ENCODE peak calls at places on chromosomes 1 and 21, in four cellular contexts. G is Panc1, P is SK-N-SH, D is heart left ventricle. H is an unnamed sample. For H3K27me3 and H3K4me1, the result is how much of the 10 kb centered on the place peaks cover.

GRCh38 chr1:214842856-214843255 is 239.7 kb upstream of the KCNK2 start:
- DNase-seq in G (no peak), P (no peak), D (no peak), H (no peak)

GRCh38 chr1:63327417-63328139 is 5.2 kb downstream of the FOXD3 start:
- DNase-seq in G (peak), P (peak), D (peak), H (peak)

GRCh38 chr21:44299458-44300261 is at the start of gene PFKL:
- DNase-seq in G (no peak), P (peak), D (peak), H (peak)

GRCh38 chr21:34926784-34927548 is 122.1 kb downstream of the RUNX1 start:
- DNase-seq in G (no peak), P (no peak), D (no peak), H (no peak)

GRCh38 chr1:225577243-225577642 is 75.7 kb downstream of the ENAH start:
- DNase-seq in G (no peak), P (no peak), D (no peak), H (no peak)

GRCh38 chr1:205629751-205630150 is 2.1 kb downstream of the ELK4 start:
- DNase-seq in G (no peak), P (no peak), D (no peak), H (no peak)

GRCh38 chr1:69967245-69967766 is 238.1 kb downstream of the LRRC40 start:
- DNase-seq in G (no peak), P (no peak), D (no peak), H (no peak)

GRCh38 chr1:89900791-89901708 is 80.2 kb downstream of the LRRC8D start:
- DNase-seq in G (no peak), P (peak), D (no peak), H (no peak)

GRCh38 chr1:100769906-100770646 is 50.5 kb downstream of the VCAM1 start:
- DNase-seq in G (no peak), P (no peak), D (no peak), H (no peak)

GRCh38 chr1:44014365-44015104 is 16.7 kb downstream of the SLC6A9 start:
- DNase-seq in G (no peak), P (no peak), D (no peak), H (no peak)

GRCh38 chr1:160367516-160367900 is 637 bp downstream of the NHLH1 start:
- DNase-seq in G (no peak), P (no peak), D (no peak), H (no peak)

GRCh38 chr1:63592536-63593302 is 492 bp upstream of the PGM1 start:
- DNase-seq in G (peak), P (peak), D (no peak), H (no peak)

GRCh38 chr1:46039571-46040052 is 92.8 kb downstream of the PIK3R3 start:
- DNase-seq in G (no peak), P (no peak), D (no peak), H (peak)

GRCh38 chr21:45319461-45320211 is 31.9 kb upstream of the POFUT2 start:
- DNase-seq in G (no peak), P (no peak), D (peak), H (no peak)

GRCh38 chr21:37871121-37871862 is 45.0 kb downstream of the KCNJ6 start:
- DNase-seq in G (no peak), P (no peak), D (no peak), H (no peak)

GRCh38 chr1:19651141-19651737 is 7.1 kb downstream of the NBL1 start:
- DNase-seq in G (no peak), P (peak), D (peak), H (peak)

GRCh38 chr21:44711327-44712202 is at the start of gene TSPEAR:
- DNase-seq in G (no peak), P (peak), D (no peak), H (no peak)

GRCh38 chr1:246690100-246690499 is 34.1 kb upstream of the SCCPDH start:
- DNase-seq in G (no peak), P (no peak), D (no peak), H (no peak)

GRCh38 chr1:155322571-155322952 is 1.9 kb downstream of the RUSC1 start:
- DNase-seq in G (no peak), P (peak), D (peak), H (no peak)

GRCh38 chr1:26856181-26856580 is 6.8 kb upstream of the SFN start:
- DNase-seq in G (no peak), P (no peak), D (no peak), H (no peak)

GRCh38 chr1:156407344-156407743 is 38.3 kb downstream of the RHBG start:
- DNase-seq in G (no peak), P (peak), D (no peak), H (peak)

GRCh38 chr1:29550119-29550841 is 314.0 kb downstream of the PTPRU start:
- DNase-seq in G (no peak), P (no peak), D (no peak), H (no peak)

GRCh38 chr1:224175615-224176014 is 7.4 kb upstream of the DEGS1 start:
- DNase-seq in G (no peak), P (peak), D (peak), H (peak)

GRCh38 chr1:33266766-33267165 is 10.5 kb downstream of the ZNF362 start:
- DNase-seq in G (no peak), P (no peak), D (no peak), H (no peak)

GRCh38 chr1:37399205-37399604 is 75.2 kb upstream of the ZC3H12A start:
- DNase-seq in G (no peak), P (no peak), D (no peak), H (no peak)

GRCh38 chr21:43348801-43349261 is 78.1 kb downstream of the SIK1 start:
- DNase-seq in G (no peak), P (no peak), D (no peak), H (no peak)

GRCh38 chr1:54812801-54813478 is 11.8 kb upstream of the TTC22 start:
- DNase-seq in G (no peak), P (no peak), D (no peak), H (no peak)

GRCh38 chr1:242690849-242691602 is 166.5 kb upstream of the PLD5 start:
- DNase-seq in G (no peak), P (no peak), D (no peak), H (no peak)

GRCh38 chr1:184770176-184770575 is 15.5 kb upstream of the EDEM3 start:
- DNase-seq in G (no peak), P (no peak), D (no peak), H (no peak)

GRCh38 chr1:22808846-22809501 is 98.3 kb downstream of the EPHB2 start:
- DNase-seq in G (no peak), P (peak), D (peak), H (peak)

GRCh38 chr1:67441183-67441582 is 11.0 kb upstream of the SERBP1 start:
- DNase-seq in G (no peak), P (peak), D (peak), H (peak)

GRCh38 chr1:94970783-94971182 is 43.9 kb upstream of the CNN3 start:
- DNase-seq in G (no peak), P (peak), D (no peak), H (no peak)

GRCh38 chr21:44657635-44658183 is at the start of gene KRTAP12-3:
- DNase-seq in G (no peak), P (no peak), D (no peak), H (no peak)

GRCh38 chr1:233172201-233172600 is 123.3 kb downstream of the PCNX2 start:
- DNase-seq in G (no peak), P (no peak), D (no peak), H (no peak)

GRCh38 chr1:172895050-172895460 is 155.7 kb downstream of the TNFSF18 start:
- DNase-seq in G (no peak), P (no peak), D (no peak), H (no peak)

GRCh38 chr1:119453021-119453420 is 38.1 kb downstream of the HSD3B2 start:
- DNase-seq in G (no peak), P (no peak), D (no peak), H (no peak)
- H3K27me3 ChIP-seq in G (under half), P (under half), D (under half), H (under half)

DNA sequence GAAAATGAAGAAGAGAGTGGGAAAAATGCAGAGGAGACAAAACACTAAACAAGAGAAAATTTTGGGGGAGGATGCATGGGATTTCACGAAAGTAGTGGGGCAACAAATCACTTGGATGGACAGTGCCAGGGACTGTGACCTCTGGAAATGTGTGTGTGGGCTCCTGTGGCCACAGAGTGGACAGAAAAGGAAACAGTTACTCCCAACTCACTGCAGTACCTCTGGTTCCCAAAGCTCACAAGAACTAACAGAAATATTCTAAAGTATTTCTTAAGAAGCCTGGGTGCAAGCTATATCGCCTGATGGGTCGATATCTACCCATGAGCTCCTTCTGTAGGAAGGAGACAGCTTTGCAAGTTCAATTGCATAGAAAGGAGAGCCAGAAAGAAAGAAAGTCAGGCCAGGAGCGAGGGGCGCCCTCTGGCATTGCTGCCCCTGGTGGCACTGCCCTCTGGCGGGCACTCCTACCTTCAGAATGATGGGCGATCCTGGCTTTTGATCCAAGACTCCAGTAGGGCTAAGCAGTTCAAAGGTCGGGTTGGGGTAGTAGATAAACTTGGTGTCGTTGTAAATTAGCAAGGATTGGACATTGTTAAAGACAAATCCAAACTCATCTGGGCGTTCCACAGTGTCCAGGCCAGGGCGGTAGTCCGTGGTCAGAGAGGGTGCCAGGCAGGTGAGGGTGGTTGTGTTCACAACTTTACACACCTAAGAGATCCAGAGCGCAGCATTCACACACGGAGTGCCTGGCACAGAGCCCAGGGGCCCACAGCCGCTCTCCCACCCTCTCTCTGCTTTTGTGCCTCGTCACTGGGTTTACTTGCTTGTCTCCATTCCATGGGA is 134.7 kb upstream of the CD34 start:
- DNase-seq in G (no peak), P (no peak), D (no peak), H (no peak)
- TF ChIP-seq CTCF in G (peak), P (peak), D (no peak), H (peak)

DNA sequence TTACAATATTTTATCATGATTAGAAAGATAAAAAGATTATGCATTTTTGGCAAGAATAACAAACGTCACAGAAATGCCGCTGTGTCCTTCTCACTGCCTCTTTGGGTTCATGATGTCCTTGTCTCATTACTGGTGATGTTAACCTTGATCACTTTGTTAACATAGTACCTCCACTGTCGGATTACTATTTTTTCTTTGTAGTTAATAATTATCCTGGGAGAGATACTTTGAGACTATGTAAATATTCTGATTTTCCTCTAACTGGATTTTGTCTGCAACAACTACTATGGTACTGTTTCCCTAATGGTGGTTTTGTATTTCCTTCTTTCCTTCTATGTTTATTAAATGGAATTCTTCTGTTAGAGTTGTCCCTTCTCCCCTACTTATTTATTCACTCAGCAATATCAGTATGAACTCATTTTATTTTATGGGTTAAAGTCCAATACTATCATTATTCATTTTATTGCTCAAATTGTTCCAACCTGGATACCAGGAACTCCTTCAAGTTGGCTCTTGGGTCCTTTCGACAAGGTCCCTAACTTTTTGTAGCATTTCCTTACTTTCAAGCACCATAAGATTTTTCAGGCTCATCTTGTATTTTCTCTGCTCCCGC is 4.1 kb downstream of the TOR1AIP2 start:
- DNase-seq in G (no peak), P (no peak), D (no peak), H (no peak)
- H3K4me1 ChIP-seq in G (under half), P (under half), D (half or more), H (under half)

DNA sequence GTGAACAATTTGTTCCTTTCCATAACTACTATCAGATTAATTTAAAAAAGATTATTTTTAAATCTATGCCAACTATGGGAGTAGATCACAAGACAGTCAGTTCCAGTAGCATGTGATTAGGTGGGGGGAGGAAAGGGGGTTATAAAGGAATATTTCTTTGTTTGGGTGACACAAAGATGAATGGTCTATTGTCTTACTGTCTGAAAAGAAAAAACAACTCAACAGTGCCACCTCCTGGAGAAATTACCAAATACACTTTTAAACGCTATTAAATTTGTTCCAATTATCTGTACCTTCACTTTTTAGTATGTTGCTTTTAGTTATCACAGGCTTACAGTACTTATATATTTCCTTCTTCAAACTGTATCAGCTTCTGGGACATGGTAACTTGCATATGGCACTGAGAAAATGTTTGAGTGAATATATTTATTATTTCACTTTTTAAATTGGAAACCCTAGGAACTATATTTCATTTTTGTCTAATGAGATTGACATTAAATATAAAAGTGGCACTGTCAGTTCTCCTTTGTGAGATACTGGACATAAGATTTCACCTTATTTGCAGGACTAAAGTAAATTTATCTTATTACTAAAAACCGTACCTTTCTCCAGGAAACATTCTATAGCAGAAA is 1.7 kb upstream of the SORT1 start:
- DNase-seq in G (peak), P (peak), D (no peak), H (peak)
- H3K27me3 ChIP-seq in G (under half), P (under half), D (under half), H (under half)

GRCh38 chr1:114668784-114669561 is 876 bp downstream of the DENND2C start:
- DNase-seq in G (no peak), P (peak), D (peak), H (no peak)

GRCh38 chr1:114671011-114671938 is 1.4 kb upstream of the DENND2C start:
- DNase-seq in G (no peak), P (peak), D (no peak), H (no peak)

GRCh38 chr1:114669562-114670082 is at the start of gene DENND2C:
- DNase-seq in G (no peak), P (no peak), D (no peak), H (no peak)

GRCh38 chr1:114671939-114672275 is 2.1 kb upstream of the DENND2C start:
- DNase-seq in G (no peak), P (no peak), D (no peak), H (no peak)

DNA sequence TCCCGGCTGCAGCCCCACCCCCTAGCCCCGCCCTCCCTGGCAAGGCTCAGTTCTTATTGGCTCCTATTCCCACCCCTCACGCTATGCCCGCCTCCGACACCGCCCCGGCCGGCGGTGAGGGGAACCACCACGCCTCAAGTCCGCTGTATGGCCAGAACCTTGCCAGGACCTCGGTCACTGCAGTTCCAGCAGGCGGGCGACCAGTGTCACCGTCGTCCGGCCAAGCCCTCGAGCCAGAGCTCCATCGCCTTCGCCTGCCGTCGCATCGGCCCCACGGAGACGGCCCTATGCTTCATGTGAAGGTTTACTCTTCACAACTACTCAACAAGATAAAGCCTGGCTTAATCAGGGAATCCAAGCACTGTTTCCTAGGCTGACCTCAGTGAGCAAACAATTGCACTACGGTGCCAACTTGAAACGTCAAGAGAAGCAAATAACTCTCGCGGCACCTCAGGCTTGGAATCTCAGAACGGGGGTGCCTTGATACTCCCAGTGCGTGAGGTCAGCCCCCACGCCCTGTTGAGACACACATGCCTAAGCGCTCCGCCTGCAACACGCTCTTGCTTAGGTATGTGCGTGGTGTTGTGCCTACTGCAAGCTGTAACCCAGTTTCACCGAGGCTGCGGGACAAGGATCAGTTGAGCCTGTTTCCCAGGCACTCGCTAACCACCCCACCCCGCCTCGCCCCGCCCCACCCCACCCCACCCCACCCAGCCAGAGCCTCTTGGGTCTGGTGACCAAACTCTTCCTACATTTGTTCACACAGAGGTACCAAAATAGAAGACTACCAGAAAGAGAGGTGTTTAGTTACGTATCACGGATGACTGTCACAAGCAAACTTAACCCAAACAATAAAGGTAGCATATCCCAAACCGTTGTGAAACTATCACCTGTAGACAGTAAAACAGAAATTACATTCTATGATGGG is 498 bp upstream of the DENND2C start:
- DNase-seq in G (peak), P (peak), D (peak), H (peak)
- TF ChIP-seq CTCF in G (no peak), P (no peak), D (peak), H (no peak)

GRCh38 chr1:164649146-164649545 is 90.2 kb downstream of the PBX1 start:
- DNase-seq in G (no peak), P (no peak), D (no peak), H (no peak)
- H3K4me1 ChIP-seq in G (under half), P (under half), D (under half), H (under half)